ENCODE peak calls at places on chromosomes 5 and 9, in five cellular contexts. G is head of caudate nucleus; I is ovary; L is stimulated activated CD4-positive, alpha-beta T cell treated with anti-CD3 and anti-CD28 coated beads, Interleukin-4, amount 100 ng/mL, for 4 hours; A is skeletal muscle cell. P is an unnamed sample.

GRCh38 chr9:34576943-34577634 is 12.4 kb downstream of the CNTFR start:
- DNase-seq in G (no peak), I (peak; percentile 52), L (no peak), A (no peak), P (no peak)

GRCh38 chr9:38026840-38027527 is 42.0 kb downstream of the SHB start:
- DNase-seq in G (no peak), I (no peak), L (no peak), A (no peak), P (no peak)

GRCh38 chr5:147856801-147857200 is 21.7 kb upstream of the SCGB3A2 start:
- DNase-seq in G (no peak), I (no peak), L (no peak), A (no peak), P (no peak)

GRCh38 chr9:23380821-23381220 is 445.2 kb downstream of the ELAVL2 start:
- DNase-seq in G (no peak), I (no peak), L (no peak), A (no peak), P (no peak)

GRCh38 chr5:98773214-98773463 is 324 bp upstream of the RGMB start:
- DNase-seq in G (no peak), I (no peak), L (no peak), A (no peak), P (no peak)

GRCh38 chr5:157989296-157989695 is 130.4 kb upstream of the CLINT1 start:
- DNase-seq in G (no peak), I (no peak), L (no peak), A (no peak), P (no peak)

GRCh38 chr5:100004969-100005368 is 530.2 kb upstream of the FAM174A start:
- DNase-seq in G (no peak), I (no peak), L (no peak), A (no peak), P (no peak)

GRCh38 chr9:16681659-16681990 is 188.8 kb downstream of the BNC2 start:
- DNase-seq in G (no peak), I (no peak), L (no peak), A (no peak), P (no peak)

GRCh38 chr5:94746731-94747124 is 128.3 kb downstream of the SLF1 start:
- DNase-seq in G (no peak), I (no peak), L (no peak), A (peak; percentile 7), P (no peak)

GRCh38 chr9:99112750-99113417 is 8.0 kb downstream of the TGFBR1 start:
- DNase-seq in G (no peak), I (no peak), L (peak; percentile 16), A (no peak), P (no peak)

GRCh38 chr9:97501972-97502221 is 431 bp downstream of the TMOD1 start:
- DNase-seq in G (no peak), I (no peak), L (no peak), A (no peak), P (no peak)

GRCh38 chr9:7042124-7042523 is 284.4 kb downstream of the KDM4C start:
- DNase-seq in G (no peak), I (no peak), L (no peak), A (no peak), P (no peak)

GRCh38 chr5:23483090-23483489 is 24.3 kb upstream of the PRDM9 start:
- DNase-seq in G (no peak), I (no peak), L (no peak), A (no peak), P (no peak)

GRCh38 chr9:477146-477545 is 262.5 kb downstream of the DOCK8 start:
- DNase-seq in G (no peak), I (no peak), L (no peak), A (no peak), P (no peak)

P was measured in aorta.